ENCODE peak calls at places on chromosomes 3 and 15, in six cellular contexts. A is aorta, L is ovary, O is esophagus squamous epithelium, M is brain microvascular endothelial cell, D is fibroblast of lung. F is an unnamed sample.

GRCh38 chr15:66096711-66097058 is 156.9 kb downstream of the MEGF11 start:
- DNase-seq in M (no peak), L (no peak), O (no peak), D (no peak), A (no peak), F (no peak)

GRCh38 chr3:116001063-116001765 is 377.9 kb downstream of the GAP43 start:
- DNase-seq in D (peak; percentile 17), M (no peak), L (no peak), O (no peak), A (no peak), F (no peak)

GRCh38 chr15:61050844-61051569 is 178.1 kb downstream of the RORA start:
- DNase-seq in D (no peak), O (no peak), A (no peak), L (no peak), M (no peak), F (no peak)

GRCh38 chr3:152373379-152373778 is 104.7 kb downstream of the MBNL1 start:
- DNase-seq in M (no peak), D (no peak), A (no peak), O (no peak), L (no peak), F (no peak)

GRCh38 chr15:67135494-67135893 is 70.1 kb downstream of the SMAD3 start:
- DNase-seq in L (no peak), M (no peak), D (peak; percentile 96), A (no peak), O (no peak), F (no peak)

GRCh38 chr15:41105348-41106334 is 10.4 kb downstream of the INO80 start:
- DNase-seq in L (no peak), D (no peak), M (no peak), A (no peak), O (no peak), F (no peak)

GRCh38 chr3:57948782-57949242 is 59.4 kb upstream of the FLNB start:
- DNase-seq in A (peak; percentile 54), O (no peak), L (no peak), D (no peak), M (no peak), F (no peak)

GRCh38 chr3:14239940-14240339 is 61.3 kb downstream of the LSM3 start:
- DNase-seq in O (no peak), D (no peak), L (no peak), A (no peak), M (no peak), F (no peak)

GRCh38 chr15:35019401-35020327 is 31.6 kb upstream of the ZNF770 start:
- DNase-seq in A (no peak), O (no peak), M (no peak), D (peak; percentile 17), L (no peak), F (no peak)

GRCh38 chr3:56763233-56763632 is 38.5 kb downstream of the ARHGEF3 start:
- DNase-seq in D (no peak), A (no peak), L (no peak), M (no peak), O (no peak), F (no peak)

GRCh38 chr3:150411971-150412370 is 3.9 kb downstream of the TSC22D2 start:
- DNase-seq in O (no peak), D (peak; percentile 69), M (no peak), A (no peak), L (no peak), F (no peak)

GRCh38 chr3:3141939-3142338 is 15.2 kb downstream of the TRNT1 start:
- DNase-seq in O (no peak), A (no peak), L (no peak), D (peak; percentile 7), M (no peak), F (no peak)

GRCh38 chr3:27467545-27467944 is 16.6 kb downstream of the SLC4A7 start:
- DNase-seq in M (no peak), O (no peak), L (no peak), A (no peak), D (peak; percentile 75), F (no peak)

GRCh38 chr15:99371180-99372103 is 120.2 kb downstream of the LRRC28 start:
- DNase-seq in M (no peak), O (no peak), D (peak; percentile 30), L (no peak), A (no peak), F (no peak)

GRCh38 chr15:42138968-42139386 is 17.5 kb downstream of the PLA2G4F start:
- DNase-seq in A (peak; percentile 34), D (no peak), L (no peak), M (no peak), O (no peak), F (peak; percentile 47)

GRCh38 chr15:68330911-68331310 is 53.4 kb downstream of the FEM1B start:
- DNase-seq in D (no peak), A (no peak), O (no peak), M (no peak), L (no peak), F (no peak)

GRCh38 chr3:14538451-14539088 is 1.6 kb downstream of the GRIP2 start:
- DNase-seq in M (no peak), L (no peak), A (peak; percentile 38), D (no peak), O (no peak), F (no peak)

GRCh38 chr15:67510597-67511225 is 10.2 kb upstream of the C15orf61 start:
- DNase-seq in O (no peak), A (no peak), D (peak; percentile 68), L (no peak), M (peak; percentile 55), F (no peak)

GRCh38 chr15:52040167-52040900 is 21.3 kb downstream of the MAPK6 start:
- DNase-seq in L (peak; percentile 25), O (no peak), M (no peak), D (peak; percentile 52), A (no peak), F (no peak)

GRCh38 chr15:52912172-52912571 is 122.0 kb upstream of the ONECUT1 start:
- DNase-seq in M (no peak), D (no peak), L (no peak), A (no peak), O (no peak), F (no peak)

GRCh38 chr15:85022860-85023403 is 41.3 kb downstream of the PDE8A start:
- DNase-seq in M (no peak), O (no peak), L (no peak), A (no peak), D (no peak), F (no peak)

GRCh38 chr3:192819001-192819569 is 91.7 kb upstream of the FGF12 start:
- DNase-seq in M (peak; percentile 76), O (no peak), D (peak; percentile 75), L (no peak), A (peak; percentile 77), F (no peak)

GRCh38 chr15:41585140-41586047 is 26.4 kb downstream of the TYRO3 start:
- DNase-seq in M (peak; percentile 37), A (peak; percentile 84), O (no peak), L (peak; percentile 65), D (peak; percentile 61), F (no peak)

GRCh38 chr3:196454935-196455334 is 22.7 kb upstream of the UBXN7 start:
- DNase-seq in A (no peak), M (peak; percentile 8), O (no peak), L (no peak), D (no peak), F (no peak)

GRCh38 chr3:189531271-189531670 is 99.9 kb upstream of the TP63 start:
- DNase-seq in A (no peak), L (no peak), D (no peak), O (no peak), M (no peak), F (no peak)

GRCh38 chr3:124444075-124444474 is 286.2 kb upstream of the UMPS start:
- DNase-seq in D (no peak), M (no peak), A (no peak), O (no peak), L (no peak), F (no peak)

GRCh38 chr3:43906847-43907507 is 216.2 kb downstream of the ABHD5 start:
- DNase-seq in A (no peak), D (no peak), O (no peak), L (no peak), M (no peak), F (no peak)

GRCh38 chr3:72811551-72811950 is 36.7 kb downstream of the SHQ1 start:
- DNase-seq in D (no peak), A (no peak), M (no peak), L (no peak), O (no peak), F (no peak)

DNA sequence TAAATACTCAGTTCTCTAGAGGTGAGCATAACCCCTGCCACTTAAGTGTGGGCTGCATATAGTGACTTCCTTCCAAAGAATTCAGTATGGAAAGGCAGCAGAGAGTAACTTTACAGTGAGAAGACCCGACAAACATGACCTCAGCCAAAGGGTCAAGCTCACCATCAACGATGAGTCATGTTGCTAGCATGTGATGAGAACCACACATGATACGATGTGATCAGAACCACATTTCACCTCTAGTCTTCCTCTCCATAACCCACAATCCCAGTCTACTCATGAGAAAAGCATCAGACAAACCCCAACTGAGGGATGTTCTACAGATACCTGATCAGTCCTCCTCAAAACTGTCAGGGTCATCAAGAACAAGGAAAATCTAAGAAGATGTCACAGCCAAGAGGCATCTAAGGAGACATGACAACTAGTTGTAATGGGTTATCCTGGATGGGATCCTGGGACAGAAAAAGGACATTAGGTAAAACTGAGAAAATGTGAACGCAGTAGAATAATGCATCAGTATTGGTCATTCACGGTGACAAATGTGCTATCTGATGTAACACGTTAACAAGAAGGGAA is 28.2 kb downstream of the SEC61A1 start:
- DNase-seq in A (no peak), O (no peak), M (peak; percentile 93), D (peak; percentile 91), L (no peak), F (no peak)
- H3K36me3 ChIP-seq in A (no peaks in the 10 kb centered on the region), O (peaks cover 8% of the 10 kb centered on the region), M (peaks cover 2% of the 10 kb centered on the region), D (peaks cover 11% of the 10 kb centered on the region), L (no peaks in the 10 kb centered on the region), F (peaks cover 11% of the 10 kb centered on the region)

GRCh38 chr3:185623909-185624308 is 37.8 kb downstream of the SENP2 start:
- DNase-seq in L (no peak), O (no peak), M (no peak), D (peak; percentile 53), A (no peak), F (no peak)
- H3K36me3 ChIP-seq in L (no peaks in the 10 kb centered on the region), O (peaks cover 4% of the 10 kb centered on the region), M (peaks cover 33% of the 10 kb centered on the region), D (no peaks in the 10 kb centered on the region), A (peaks cover 4% of the 10 kb centered on the region), F (peaks cover 74% of the 10 kb centered on the region)

GRCh38 chr15:78004919-78005634 is 72.4 kb downstream of the TBC1D2B start:
- DNase-seq in L (peak; percentile 85), O (no peak), M (peak; percentile 80), A (peak; percentile 93), D (peak; percentile 94), F (no peak)

GRCh38 chr15:78003539-78004008 is 73.9 kb downstream of the TBC1D2B start:
- DNase-seq in D (no peak), A (no peak), M (no peak), L (no peak), O (no peak), F (no peak)

GRCh38 chr15:78001656-78002055 is 75.9 kb downstream of the TBC1D2B start:
- DNase-seq in O (no peak), L (no peak), D (no peak), A (no peak), M (no peak), F (no peak)

GRCh38 chr15:78004222-78004727 is 73.2 kb downstream of the TBC1D2B start:
- DNase-seq in L (no peak), A (no peak), M (no peak), O (no peak), D (no peak), F (no peak)

GRCh38 chr15:78002996-78003395 is 74.5 kb downstream of the TBC1D2B start:
- DNase-seq in D (no peak), O (no peak), A (no peak), L (no peak), M (no peak), F (no peak)
- H3K36me3 ChIP-seq in D (peaks cover 21% of the 10 kb centered on the region), O (no peaks in the 10 kb centered on the region), A (peaks cover 7% of the 10 kb centered on the region), L (no peaks in the 10 kb centered on the region), M (peaks cover 58% of the 10 kb centered on the region), F (no peaks in the 10 kb centered on the region)

GRCh38 chr3:190984502-190985244 is 122.2 kb upstream of the GMNC start:
- DNase-seq in L (no peak), A (no peak), O (no peak), M (no peak), D (no peak), F (no peak)
- H3K36me3 ChIP-seq in L (no peaks in the 10 kb centered on the region), A (no peaks in the 10 kb centered on the region), O (no peaks in the 10 kb centered on the region), M (no peaks in the 10 kb centered on the region), D (no peaks in the 10 kb centered on the region), F (no peaks in the 10 kb centered on the region)

F was measured in vagina.